ENCODE peak calls at places on chromosomes 1 and 21, in ten cellular contexts. J, T, B, I, X, H, U, S, V and Y are unnamed samples.

GRCh38 chr21:36491191-36491916 is 11.4 kb upstream of the CLDN14 start:
- DNase-seq in J (no peak), T (no peak), B (no peak), I (peak; percentile 77), X (no peak), H (no peak), U (no peak), S (peak; percentile 8), V (no peak), Y (no peak)

GRCh38 chr1:11729498-11730428 is 6.2 kb upstream of the AGTRAP start:
- DNase-seq in J (no peak), T (no peak), B (no peak), I (no peak), X (no peak), H (no peak), U (peak; percentile 12), S (no peak), V (no peak), Y (no peak)

GRCh38 chr1:156488566-156489165 is 11.9 kb downstream of the MEF2D start:
- DNase-seq in J (no peak), T (no peak), B (no peak), I (no peak), X (no peak), H (no peak), U (peak; percentile 56), S (no peak), V (no peak), Y (no peak)

GRCh38 chr21:38505654-38506523 is 7.6 kb upstream of the ERG start:
- DNase-seq in J (peak; percentile 70), T (peak; percentile 58), B (peak; percentile 55), I (peak; percentile 81), X (no peak), H (peak; percentile 45), U (peak; percentile 25), S (peak; percentile 81), V (no peak), Y (no peak)

GRCh38 chr1:223341111-223341510 is 22.9 kb downstream of the SUSD4 start:
- DNase-seq in J (peak; percentile 80), T (no peak), B (peak; percentile 87), I (no peak), X (peak; percentile 36), H (no peak), U (no peak), S (peak; percentile 68), V (no peak), Y (peak; percentile 59)

GRCh38 chr21:15761508-15762100 is 31.8 kb downstream of the USP25 start:
- DNase-seq in J (no peak), T (no peak), B (no peak), I (no peak), X (no peak), H (no peak), U (no peak), S (no peak), V (no peak), Y (no peak)

GRCh38 chr1:196733091-196733970 is 41.3 kb upstream of the CFHR3 start:
- DNase-seq in J (no peak), T (no peak), B (no peak), I (peak; percentile 7), X (no peak), H (no peak), U (no peak), S (peak; percentile 69), V (no peak), Y (no peak)

GRCh38 chr1:2031546-2032540 is 12.7 kb downstream of the GABRD start:
- DNase-seq in J (no peak), T (no peak), B (no peak), I (no peak), X (no peak), H (no peak), U (no peak), S (no peak), V (no peak), Y (no peak)

GRCh38 chr1:26412180-26412840 is 1.7 kb downstream of the LIN28A start:
- DNase-seq in J (no peak), T (no peak), B (no peak), I (no peak), X (no peak), H (no peak), U (no peak), S (no peak), V (no peak), Y (no peak)

GRCh38 chr1:34906756-34907155 is 22.7 kb downstream of the DLGAP3 start:
- DNase-seq in J (peak; percentile 89), T (no peak), B (no peak), I (no peak), X (no peak), H (no peak), U (no peak), S (no peak), V (no peak), Y (no peak)

GRCh38 chr1:227945891-227946623 is 1.7 kb downstream of the WNT9A start:
- DNase-seq in J (peak; percentile 80), T (no peak), B (peak; percentile 30), I (peak; percentile 49), X (peak; percentile 94), H (peak; percentile 74), U (no peak), S (peak; percentile 84), V (no peak), Y (no peak)

GRCh38 chr1:54010415-54011117 is 7.4 kb downstream of the LDLRAD1 start:
- DNase-seq in J (no peak), T (no peak), B (no peak), I (no peak), X (no peak), H (no peak), U (no peak), S (no peak), V (no peak), Y (no peak)

GRCh38 chr1:228367798-228368791 is 38.5 kb downstream of the TRIM11 start:
- DNase-seq in J (no peak), T (no peak), B (no peak), I (no peak), X (peak; percentile 33), H (no peak), U (no peak), S (no peak), V (no peak), Y (no peak)

GRCh38 chr1:209172286-209172685 is 411.2 kb upstream of the CAMK1G start:
- DNase-seq in J (no peak), T (no peak), B (no peak), I (no peak), X (no peak), H (no peak), U (no peak), S (peak; percentile 64), V (no peak), Y (no peak)

GRCh38 chr1:230915079-230915478 is 46.8 kb upstream of the C1orf198 start:
- DNase-seq in J (no peak), T (no peak), B (no peak), I (no peak), X (no peak), H (no peak), U (peak; percentile 12), S (peak; percentile 25), V (no peak), Y (no peak)

GRCh38 chr1:51728611-51729155 is 111.8 kb downstream of the OSBPL9 start:
- DNase-seq in J (peak; percentile 39), T (no peak), B (no peak), I (no peak), X (no peak), H (no peak), U (no peak), S (no peak), V (no peak), Y (no peak)

GRCh38 chr1:57424231-57425027 is 569 bp upstream of the DAB1 start:
- DNase-seq in J (peak; percentile 69), T (no peak), B (peak; percentile 3), I (peak; percentile 56), X (peak; percentile 30), H (no peak), U (peak; percentile 17), S (peak; percentile 40), V (no peak), Y (no peak)

GRCh38 chr21:16454371-16454770 is 724.6 kb downstream of the USP25 start:
- DNase-seq in J (peak; percentile 21), T (peak; percentile 18), B (peak; percentile 41), I (peak; percentile 37), X (no peak), H (no peak), U (no peak), S (peak; percentile 14), V (no peak), Y (no peak)

GRCh38 chr1:89001510-89001909 is 9.1 kb upstream of the KYAT3 start:
- DNase-seq in J (no peak), T (no peak), B (no peak), I (peak; percentile 49), X (no peak), H (no peak), U (no peak), S (peak; percentile 56), V (no peak), Y (no peak)

GRCh38 chr21:38349111-38349746 is 92.4 kb downstream of the KCNJ15 start:
- DNase-seq in J (peak; percentile 98), T (no peak), B (peak; percentile 28), I (peak; percentile 74), X (no peak), H (no peak), U (peak; percentile 34), S (no peak), V (no peak), Y (no peak)

GRCh38 chr1:101820080-101820479 is 176.6 kb downstream of the OLFM3 start:
- DNase-seq in J (peak; percentile 68), T (peak; percentile 11), B (peak; percentile 83), I (peak; percentile 22), X (no peak), H (no peak), U (no peak), S (peak; percentile 58), V (no peak), Y (no peak)

GRCh38 chr1:77469311-77469710 is 187.5 kb downstream of the AK5 start:
- DNase-seq in J (no peak), T (no peak), B (no peak), I (peak; percentile 14), X (no peak), H (no peak), U (no peak), S (peak; percentile 25), V (no peak), Y (no peak)

GRCh38 chr1:180363596-180363995 is 133.5 kb downstream of the LHX4 start:
- DNase-seq in J (peak; percentile 13), T (no peak), B (no peak), I (no peak), X (no peak), H (no peak), U (no peak), S (no peak), V (no peak), Y (no peak)

GRCh38 chr1:206967096-206967851 is 3.0 kb downstream of the FCAMR start:
- DNase-seq in J (no peak), T (peak; percentile 12), B (no peak), I (peak; percentile 62), X (no peak), H (no peak), U (no peak), S (no peak), V (no peak), Y (no peak)

GRCh38 chr1:6961905-6962304 is 176.7 kb downstream of the CAMTA1 start:
- DNase-seq in J (no peak), T (no peak), B (no peak), I (no peak), X (no peak), H (no peak), U (no peak), S (no peak), V (no peak), Y (no peak)

GRCh38 chr21:16536661-16537359 is 807.0 kb downstream of the USP25 start:
- DNase-seq in J (peak; percentile 57), T (peak; percentile 60), B (no peak), I (peak; percentile 43), X (no peak), H (no peak), U (no peak), S (peak; percentile 44), V (no peak), Y (no peak)

GRCh38 chr1:176773038-176773437 is 310.1 kb downstream of the PAPPA2 start:
- DNase-seq in J (peak; percentile 0), T (no peak), B (no peak), I (no peak), X (no peak), H (no peak), U (no peak), S (no peak), V (no peak), Y (no peak)

GRCh38 chr1:115228191-115228590 is 109.9 kb downstream of the NGF start:
- DNase-seq in J (no peak), T (no peak), B (no peak), I (no peak), X (no peak), H (no peak), U (no peak), S (no peak), V (no peak), Y (no peak)